ENCODE peak calls at places on chromosome 3, in nine cellular contexts. W, O, Q, Y, C, Z, P, A and H are unnamed samples.

GRCh38 chr3:127102587-127102986 is 90.3 kb upstream of the PRR23E start:
- DNase-seq in O (no peak), C (no peak), A (no peak), Q (no peak), P (no peak), W (no peak), Z (no peak), Y (no peak), H (no peak)

GRCh38 chr3:124648551-124648950 is 81.7 kb upstream of the UMPS start:
- DNase-seq in Q (no peak), O (no peak), Y (no peak), C (no peak), A (no peak), W (no peak), P (no peak), Z (peak), H (no peak)

GRCh38 chr3:10775828-10776227 is 40.2 kb upstream of the SLC6A11 start:
- DNase-seq in C (no peak), P (no peak), Q (no peak), A (no peak), Z (no peak), O (no peak), W (no peak), Y (no peak), H (no peak)

GRCh38 chr3:59759298-59760169 is 709.7 kb upstream of the CFAP20DC start:
- DNase-seq in O (no peak), W (no peak), C (no peak), Z (no peak), Q (no peak), Y (no peak), A (no peak), P (no peak), H (no peak)

GRCh38 chr3:179148446-179149238 is 485 bp downstream of the PIK3CA start:
- DNase-seq in P (peak), A (peak), Q (peak), Z (peak), Y (peak), C (peak), O (peak), W (peak), H (peak)

GRCh38 chr3:171129827-171130226 is 103.3 kb upstream of the SLC2A2 start:
- DNase-seq in Y (no peak), C (no peak), A (peak), P (peak), Q (peak), W (no peak), Z (no peak), O (no peak), H (no peak)

GRCh38 chr3:133663569-133664313 is 2.0 kb upstream of the TOPBP1 start:
- DNase-seq in W (no peak), Y (no peak), O (peak), Z (peak), Q (peak), C (no peak), P (peak), A (peak), H (peak)

GRCh38 chr3:112671930-112672715 is 31.2 kb upstream of the CCDC80 start:
- DNase-seq in W (no peak), O (no peak), C (no peak), P (peak), Q (peak), Y (no peak), A (peak), Z (no peak), H (no peak)

GRCh38 chr3:15467227-15468181 is 40.1 kb downstream of the EAF1 start:
- DNase-seq in O (no peak), Y (no peak), Q (no peak), W (peak), P (no peak), A (no peak), Z (no peak), C (no peak), H (no peak)

GRCh38 chr3:101512521-101513418 is at the start of gene SENP7:
- DNase-seq in Q (peak), C (peak), P (peak), Z (peak), A (peak), Y (peak), O (peak), W (peak), H (peak)

GRCh38 chr3:5122741-5123706 is 932 bp downstream of the ARL8B start:
- DNase-seq in Z (peak), Y (peak), A (peak), Q (peak), O (peak), P (peak), C (no peak), W (peak), H (peak)
- TF ChIP-seq CTCF in Z (no peak), Y (no peak), A (no peak), Q (no peak), O (no peak), P (no peak), C (no peak), W (no peak), H (no peak)

DNA sequence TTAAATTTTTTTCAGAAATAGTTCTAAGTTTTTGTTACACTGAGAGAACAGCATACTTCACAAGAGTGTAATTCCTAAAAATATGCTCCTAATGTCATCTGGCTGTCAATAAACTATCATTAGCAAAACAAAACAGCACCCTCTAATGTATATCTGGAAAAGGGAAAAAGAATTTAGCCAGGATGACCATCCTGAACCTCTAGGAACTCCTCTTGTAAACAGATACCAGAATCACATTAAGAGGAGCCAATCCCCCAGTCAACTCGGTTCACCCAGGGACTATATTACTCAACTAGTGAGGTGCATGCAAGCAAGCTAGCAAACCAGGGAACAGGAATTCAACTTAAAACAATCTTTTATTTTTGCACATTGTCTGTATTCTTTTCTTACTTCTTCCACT is 63.2 kb downstream of the RAD18 start:
- DNase-seq in O (no peak), Q (peak), C (no peak), Y (no peak), Z (no peak), W (no peak), P (peak), A (no peak), H (no peak)
- TF ChIP-seq CTCF in O (no peak), Q (peak), C (no peak), Y (no peak), Z (no peak), W (no peak), P (no peak), A (no peak), H (no peak)

GRCh38 chr3:70526966-70527515 is 214.6 kb upstream of the MDFIC2 start:
- DNase-seq in Q (no peak), A (peak), C (no peak), Z (no peak), O (no peak), W (no peak), P (no peak), Y (no peak), H (no peak)

GRCh38 chr3:70532806-70533205 is 220.4 kb upstream of the MDFIC2 start:
- DNase-seq in A (no peak), Y (no peak), O (no peak), Q (no peak), C (no peak), Z (no peak), P (no peak), W (no peak), H (no peak)

GRCh38 chr3:70531838-70532489 is 219.5 kb upstream of the MDFIC2 start:
- DNase-seq in Q (no peak), O (peak), A (no peak), Z (no peak), W (no peak), P (no peak), Y (no peak), C (no peak), H (no peak)

GRCh38 chr3:70531063-70531657 is 218.7 kb upstream of the MDFIC2 start:
- DNase-seq in Q (peak), A (peak), W (no peak), O (no peak), Y (no peak), C (no peak), Z (peak), P (peak), H (no peak)
- TF ChIP-seq CTCF in Q (peak), A (peak), W (peak), O (peak), Y (peak), C (peak), Z (peak), P (peak), H (no peak)

GRCh38 chr3:12891391-12891984 is 50.1 kb upstream of the RPL32 start:
- DNase-seq in A (no peak), O (no peak), C (no peak), Z (no peak), P (no peak), Q (no peak), W (no peak), Y (no peak), H (no peak)

GRCh38 chr3:12893247-12893646 is 51.9 kb upstream of the RPL32 start:
- DNase-seq in C (no peak), W (peak), P (no peak), Q (no peak), Y (no peak), Z (no peak), O (no peak), A (no peak), H (no peak)

GRCh38 chr3:12890610-12891390 is 49.4 kb upstream of the RPL32 start:
- DNase-seq in Y (no peak), O (no peak), Z (no peak), C (no peak), Q (no peak), P (no peak), W (peak), A (no peak), H (no peak)

GRCh38 chr3:12892840-12893189 is 51.5 kb upstream of the RPL32 start:
- DNase-seq in O (no peak), Y (no peak), P (no peak), Z (no peak), C (no peak), W (peak), Q (no peak), A (no peak), H (no peak)

DNA sequence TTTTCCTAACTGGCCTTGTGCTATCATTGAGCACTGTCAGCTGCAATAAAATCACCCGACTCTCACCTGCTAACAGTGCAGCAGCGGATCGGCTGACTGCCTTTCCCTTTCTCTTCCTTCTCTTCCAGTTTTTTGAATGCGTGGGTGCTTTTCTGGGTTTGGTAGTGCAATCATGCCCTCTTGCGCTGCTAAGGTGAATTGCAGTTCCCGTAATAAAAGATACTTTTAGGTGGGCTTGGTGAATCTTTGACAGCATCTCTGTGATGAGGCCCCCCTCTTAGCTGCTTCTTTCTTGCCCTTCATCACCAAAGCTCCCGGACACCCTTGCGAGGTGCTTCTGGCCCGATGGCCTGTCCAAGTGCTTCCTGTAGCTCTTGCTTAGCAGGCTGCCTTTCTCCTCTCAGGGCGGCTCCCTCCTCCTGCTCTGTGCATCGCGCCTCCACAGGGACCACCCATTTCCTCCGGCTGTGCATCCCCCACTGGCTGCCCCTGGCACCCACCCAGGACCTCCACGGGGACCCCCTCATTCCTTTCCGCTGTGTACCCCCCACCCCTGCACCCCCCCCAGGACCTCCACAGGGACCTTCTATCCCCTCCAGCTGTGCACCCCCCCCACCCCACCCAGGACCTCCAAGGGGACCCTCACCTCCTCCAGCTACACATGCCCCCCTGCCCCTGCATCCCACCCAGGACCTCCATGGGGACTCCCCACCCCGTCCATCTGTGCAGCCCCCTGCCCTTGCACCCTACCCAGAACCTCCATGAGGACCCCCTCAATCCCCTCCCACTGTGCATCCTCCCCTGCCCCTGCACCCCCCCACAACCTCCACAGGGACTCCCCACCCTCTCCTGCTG is 50.8 kb upstream of the RPL32 start:
- DNase-seq in Y (peak), C (no peak), P (peak), O (peak), Q (peak), W (peak), Z (peak), A (peak), H (peak)
- TF ChIP-seq CTCF in Y (peak), C (peak), P (peak), O (peak), Q (peak), W (peak), Z (peak), A (peak), H (peak)

GRCh38 chr3:65971281-65972252 is 67.2 kb downstream of the MAGI1 start:
- DNase-seq in P (no peak), Q (no peak), W (no peak), Z (no peak), C (no peak), A (no peak), O (no peak), Y (no peak), H (no peak)

GRCh38 chr3:65967376-65967775 is 71.3 kb downstream of the MAGI1 start:
- DNase-seq in C (no peak), A (no peak), Y (no peak), W (no peak), Z (no peak), O (no peak), P (no peak), Q (no peak), H (no peak)

GRCh38 chr3:65963787-65964707 is 74.7 kb downstream of the MAGI1 start:
- DNase-seq in Q (peak), C (no peak), P (peak), Z (no peak), O (no peak), W (no peak), Y (no peak), A (peak), H (peak)

GRCh38 chr3:65972765-65973164 is 66.0 kb downstream of the MAGI1 start:
- DNase-seq in Y (no peak), Q (no peak), C (no peak), Z (no peak), O (no peak), W (no peak), A (no peak), P (no peak), H (no peak)

DNA sequence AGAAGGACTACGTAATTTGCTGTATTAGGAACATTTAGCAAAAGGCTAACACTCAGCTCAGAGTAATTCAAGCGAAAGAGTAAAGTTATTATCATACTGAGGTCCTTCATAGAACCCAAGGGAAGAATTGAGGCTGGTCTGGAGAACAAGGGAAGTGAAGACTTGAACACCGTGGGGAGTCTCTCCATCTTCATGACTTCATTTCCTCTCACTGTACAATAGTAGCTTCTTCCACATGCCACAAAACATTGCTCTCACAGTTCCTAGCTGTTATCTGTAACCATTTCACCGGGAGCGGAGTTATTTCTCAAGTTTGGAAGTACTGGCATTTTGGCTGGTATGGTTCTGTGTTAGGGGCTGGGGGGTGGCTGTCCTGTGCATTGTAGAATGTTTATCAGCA is 69.7 kb downstream of the MAGI1 start:
- DNase-seq in O (no peak), A (no peak), W (no peak), C (no peak), P (no peak), Y (no peak), Q (no peak), Z (no peak), H (no peak)
- TF ChIP-seq CTCF in O (no peak), A (no peak), W (no peak), C (no peak), P (no peak), Y (no peak), Q (no peak), Z (no peak), H (no peak)

DNA sequence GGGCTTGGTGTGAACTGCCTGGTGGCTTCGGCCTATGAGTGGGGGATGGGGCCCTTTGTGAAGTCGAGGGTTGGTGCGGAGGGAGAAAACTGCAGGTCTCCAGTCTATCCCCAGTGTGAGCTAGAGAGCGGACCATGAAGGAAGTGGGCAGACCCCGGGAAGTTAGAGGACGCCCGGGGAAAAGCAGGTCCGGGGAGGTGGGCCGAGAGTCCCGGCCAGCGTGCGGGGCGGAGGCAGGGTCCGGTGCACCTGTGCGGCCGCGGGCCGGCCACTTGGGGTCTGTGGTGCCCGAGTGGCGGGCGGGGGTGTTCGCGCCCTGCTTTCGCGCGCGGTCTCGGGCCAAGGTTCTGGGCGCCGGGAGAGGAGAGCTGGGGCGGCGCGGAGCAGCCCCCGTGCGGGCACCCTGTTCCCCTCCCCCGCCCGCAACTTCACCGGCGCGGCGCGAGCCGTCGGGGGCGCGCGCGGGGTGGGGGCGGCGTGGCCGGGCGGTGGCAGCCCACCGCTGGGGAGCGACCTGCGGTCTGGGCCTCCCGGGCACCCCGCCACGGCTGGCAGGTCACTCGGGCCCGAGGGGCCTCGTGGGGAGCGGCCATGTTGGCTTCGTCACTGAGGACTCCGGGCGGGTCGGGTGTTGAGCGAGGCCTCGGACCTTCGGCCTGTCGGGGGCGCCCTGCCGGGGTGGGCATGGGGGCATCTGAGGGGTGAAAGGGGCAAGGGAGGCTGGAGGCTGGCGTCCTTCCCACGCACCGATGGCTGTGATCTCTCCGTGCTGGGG is 4.8 kb downstream of the UBE2E1 start:
- DNase-seq in P (peak), O (peak), Z (peak), Q (no peak), W (peak), C (peak), A (no peak), Y (peak), H (peak)
- TF ChIP-seq CTCF in P (no peak), O (peak), Z (peak), Q (peak), W (peak), C (no peak), A (peak), Y (no peak), H (no peak)